ENCODE peak calls at places on chromosomes 2 and 18, in five cellular contexts. G, F, T, A and E are unnamed samples.

GRCh38 chr2:184304006-184304405 is 294.3 kb upstream of the ZNF804A start:
- DNase-seq in G (no peak), F (no peak), T (no peak), A (no peak), E (no peak)

GRCh38 chr2:166140922-166141321 is 13.1 kb upstream of the SCN1A start:
- DNase-seq in G (no peak), F (no peak), T (no peak), A (no peak), E (no peak)

GRCh38 chr2:72131916-72132841 is 15.5 kb downstream of the CYP26B1 start:
- DNase-seq in G (no peak), F (no peak), T (no peak), A (no peak), E (peak)

GRCh38 chr2:210617732-210618330 is 61.4 kb downstream of the CPS1 start:
- DNase-seq in G (no peak), F (no peak), T (no peak), A (peak), E (no peak)

GRCh38 chr2:157786663-157787363 is 89.3 kb downstream of the ACVR1 start:
- DNase-seq in G (no peak), F (no peak), T (no peak), A (no peak), E (no peak)

GRCh38 chr2:120330946-120331822 is 14.8 kb upstream of the INHBB start:
- DNase-seq in G (no peak), F (no peak), T (no peak), A (no peak), E (no peak)

GRCh38 chr18:29644276-29644675 is 1398.3 kb downstream of the DSC3 start:
- DNase-seq in G (no peak), F (no peak), T (no peak), A (no peak), E (no peak)

GRCh38 chr2:220001693-220002260 is 374.3 kb downstream of the SLC4A3 start:
- DNase-seq in G (no peak), F (no peak), T (no peak), A (no peak), E (no peak)

GRCh38 chr18:31102020-31102684 is at the start of gene DSC2:
- DNase-seq in G (peak), F (peak), T (peak), A (peak), E (peak)

GRCh38 chr2:17229414-17229813 is 288.8 kb downstream of the RAD51AP2 start:
- DNase-seq in G (no peak), F (no peak), T (no peak), A (no peak), E (no peak)

GRCh38 chr2:20065885-20066602 is 14.6 kb upstream of the LAPTM4A start:
- DNase-seq in G (no peak), F (peak), T (peak), A (no peak), E (no peak)

GRCh38 chr18:50579061-50579774 is 19.3 kb downstream of the MAPK4 start:
- DNase-seq in G (no peak), F (no peak), T (no peak), A (no peak), E (no peak)

GRCh38 chr2:55985406-55985805 is 61.8 kb upstream of the EFEMP1 start:
- DNase-seq in G (no peak), F (no peak), T (no peak), A (no peak), E (no peak)

GRCh38 chr2:102509749-102510148 is 36.7 kb downstream of the SLC9A4 start:
- DNase-seq in G (no peak), F (no peak), T (no peak), A (no peak), E (no peak)

GRCh38 chr2:37276291-37276690 is 44.8 kb downstream of the NDUFAF7 start:
- DNase-seq in G (no peak), F (no peak), T (no peak), A (no peak), E (no peak)

GRCh38 chr18:66838340-66838987 is 234.6 kb upstream of the CDH19 start:
- DNase-seq in G (no peak), F (no peak), T (no peak), A (no peak), E (no peak)

GRCh38 chr18:55878224-55878623 is 290.2 kb upstream of the TCF4 start:
- DNase-seq in G (no peak), F (no peak), T (no peak), A (no peak), E (no peak)

GRCh38 chr2:158034198-158034831 is 67.4 kb upstream of the UPP2 start:
- DNase-seq in G (peak), F (no peak), T (peak), A (peak), E (no peak)

GRCh38 chr2:124476291-124476690 is 451.2 kb downstream of the CNTNAP5 start:
- DNase-seq in G (no peak), F (no peak), T (no peak), A (no peak), E (no peak)

GRCh38 chr2:23492337-23492675 is 107.3 kb downstream of the KLHL29 start:
- DNase-seq in G (no peak), F (no peak), T (no peak), A (no peak), E (no peak)

GRCh38 chr2:96926236-96926635 is 56.4 kb upstream of the SEMA4C start:
- DNase-seq in G (no peak), F (no peak), T (no peak), A (no peak), E (no peak)

GRCh38 chr2:222952204-222952603 is 91.4 kb downstream of the ACSL3 start:
- DNase-seq in G (no peak), F (no peak), T (peak), A (no peak), E (no peak)

GRCh38 chr2:45748239-45748638 is 96.8 kb downstream of the PRKCE start:
- DNase-seq in G (no peak), F (no peak), T (no peak), A (no peak), E (no peak)

GRCh38 chr2:159904565-159905281 is 106.7 kb upstream of the CD302 start:
- DNase-seq in G (peak), F (peak), T (peak), A (peak), E (peak)

GRCh38 chr2:72150157-72150960 is 2.7 kb upstream of the CYP26B1 start:
- DNase-seq in G (peak), F (peak), T (peak), A (peak), E (peak)

GRCh38 chr18:61823595-61823994 is 69.2 kb downstream of the RNF152 start:
- DNase-seq in G (no peak), F (no peak), T (no peak), A (no peak), E (no peak)

GRCh38 chr2:168944065-168944464 is 43.0 kb downstream of the G6PC2 start:
- DNase-seq in G (no peak), F (no peak), T (no peak), A (peak), E (no peak)

GRCh38 chr2:70551156-70551555 is 2.5 kb downstream of the TGFA start:
- DNase-seq in G (no peak), F (no peak), T (no peak), A (no peak), E (no peak)

GRCh38 chr2:196287541-196287940 is 116.2 kb upstream of the STK17B start:
- DNase-seq in G (no peak), F (no peak), T (no peak), A (no peak), E (no peak)

DNA sequence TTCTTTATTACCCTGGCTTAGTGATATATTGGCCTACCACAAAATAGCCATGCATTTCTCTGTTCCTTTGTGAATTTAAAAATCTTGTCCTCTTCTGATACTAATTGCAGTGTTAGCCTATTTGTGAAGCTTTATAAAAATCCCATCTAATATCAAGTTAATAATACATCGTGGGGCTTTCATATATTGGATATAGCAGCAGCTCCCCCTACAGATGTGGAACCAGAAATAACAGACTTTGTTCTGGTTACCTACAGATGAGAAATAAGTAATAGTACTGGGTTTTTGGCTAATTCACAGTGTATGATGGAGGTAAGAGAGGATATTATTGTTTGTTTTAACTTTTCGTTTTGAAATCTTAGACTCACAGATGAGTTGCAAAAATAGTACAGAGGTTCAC is 1661.7 kb upstream of the PIK3C3 start:
- DNase-seq in G (no peak), F (no peak), T (no peak), A (no peak), E (no peak)
- TF ChIP-seq CTCF in G (peak), F (no peak), T (no peak), A (no peak), E (peak)

GRCh38 chr2:88187038-88187676 is 17.0 kb downstream of the THNSL2 start:
- DNase-seq in G (peak), F (peak), T (peak), A (peak), E (no peak)

GRCh38 chr2:88188741-88189140 is 18.6 kb downstream of the THNSL2 start:
- DNase-seq in G (no peak), F (no peak), T (no peak), A (no peak), E (no peak)

GRCh38 chr2:88185480-88185879 is 15.3 kb downstream of the THNSL2 start:
- DNase-seq in G (no peak), F (no peak), T (no peak), A (no peak), E (no peak)

GRCh38 chr2:88190808-88191721 is 20.9 kb downstream of the THNSL2 start:
- DNase-seq in G (peak), F (no peak), T (no peak), A (peak), E (no peak)

DNA sequence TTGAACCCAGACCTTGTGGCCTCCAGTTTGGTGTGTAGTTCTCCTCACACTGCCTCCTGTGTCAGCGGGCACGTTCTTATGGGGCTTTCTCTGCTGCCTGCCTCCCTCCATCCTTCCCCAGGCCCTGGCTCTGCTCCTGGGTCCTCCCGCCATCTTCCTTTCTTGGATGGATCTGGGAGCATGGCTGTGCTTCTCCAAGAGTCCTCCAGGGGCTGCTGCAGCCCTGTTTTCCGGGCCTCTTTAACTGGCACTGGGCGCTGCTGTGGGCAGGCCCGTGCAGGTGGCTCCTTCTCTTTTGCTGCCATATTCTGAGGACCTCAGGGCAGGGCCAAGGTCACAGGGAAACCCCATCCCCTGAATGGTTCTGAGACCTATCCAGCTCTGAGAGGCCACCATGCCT is 17.8 kb downstream of the THNSL2 start:
- DNase-seq in G (no peak), F (no peak), T (no peak), A (no peak), E (no peak)
- TF ChIP-seq CTCF in G (peak), F (no peak), T (no peak), A (peak), E (peak)

DNA sequence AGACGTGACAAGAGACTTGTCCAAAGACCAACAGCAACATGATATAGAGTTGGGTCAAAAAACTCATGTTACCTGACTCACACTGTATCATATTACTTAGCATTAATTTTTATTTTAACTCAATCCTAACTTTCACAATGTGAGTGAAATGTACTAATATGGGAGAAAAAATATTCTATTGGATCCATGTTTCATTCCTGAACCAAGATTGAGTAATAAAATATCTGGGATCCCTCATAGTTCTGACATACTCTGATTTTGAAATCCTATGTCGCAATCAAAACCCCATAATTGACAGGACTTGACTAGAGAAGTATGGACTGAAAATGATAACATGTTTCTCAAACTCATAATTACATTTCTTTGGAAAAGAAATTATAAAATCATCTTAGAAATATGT is 190.4 kb downstream of the RIT2 start:
- DNase-seq in G (no peak), F (no peak), T (no peak), A (no peak), E (no peak)
- TF ChIP-seq CTCF in G (no peak), F (no peak), T (no peak), A (no peak), E (no peak)

GRCh38 chr2:130768191-130768855 is 13.0 kb downstream of the AMER3 start:
- DNase-seq in G (no peak), F (no peak), T (no peak), A (no peak), E (no peak)
- TF ChIP-seq CTCF in G (no peak), F (no peak), T (no peak), A (no peak), E (no peak)

DNA sequence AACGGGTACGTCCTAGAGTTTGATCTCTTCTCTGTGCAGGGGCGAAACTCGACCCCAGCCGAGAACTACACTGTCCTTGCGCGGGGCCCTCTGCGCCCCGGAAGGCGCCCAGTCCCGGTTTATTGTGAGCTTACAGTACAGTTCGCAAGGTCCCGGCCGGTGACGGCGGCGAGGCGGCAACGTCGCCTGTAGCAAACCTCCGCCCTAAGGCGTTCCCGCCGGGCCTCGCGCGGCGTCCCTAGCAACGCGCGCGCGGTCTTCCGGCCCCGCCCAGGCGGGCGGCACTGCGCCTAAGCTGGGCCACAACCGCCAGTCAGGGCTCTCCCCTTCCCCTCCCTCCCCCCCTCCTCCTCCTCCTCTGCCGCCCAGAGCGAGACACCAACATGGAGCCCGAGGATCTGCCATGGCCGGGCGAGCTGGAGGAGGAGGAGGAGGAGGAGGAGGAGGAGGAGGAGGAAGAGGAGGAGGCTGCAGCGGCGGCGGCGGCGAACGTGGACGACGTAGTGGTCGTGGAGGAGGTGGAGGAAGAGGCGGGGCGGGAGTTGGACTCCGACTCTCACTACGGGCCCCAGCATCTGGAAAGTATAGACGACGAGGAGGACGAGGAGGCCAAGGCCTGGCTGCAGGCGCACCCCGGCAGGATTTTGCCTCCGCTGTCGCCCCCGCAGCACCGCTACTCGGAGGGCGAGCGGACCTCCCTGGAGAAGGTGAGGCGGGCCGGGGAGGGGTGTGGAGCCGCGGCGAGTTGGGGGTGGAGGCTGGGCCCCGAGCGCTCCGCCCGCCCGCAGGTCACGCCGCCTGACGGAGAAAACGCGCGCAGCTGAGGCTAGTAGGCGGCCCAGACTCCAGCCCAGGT is at the start of gene ALMS1:
- DNase-seq in G (peak), F (peak), T (peak), A (peak), E (peak)
- TF ChIP-seq CTCF in G (peak), F (peak), T (no peak), A (no peak), E (peak)

GRCh38 chr2:16196687-16197503 is 256.5 kb downstream of the MYCN start:
- DNase-seq in G (no peak), F (no peak), T (no peak), A (no peak), E (no peak)

GRCh38 chr2:16199882-16200590 is 259.7 kb downstream of the MYCN start:
- DNase-seq in G (no peak), F (no peak), T (no peak), A (no peak), E (no peak)

GRCh38 chr2:16200791-16201190 is 260.4 kb downstream of the MYCN start:
- DNase-seq in G (no peak), F (no peak), T (no peak), A (no peak), E (no peak)

GRCh38 chr2:16197504-16198147 is 257.3 kb downstream of the MYCN start:
- DNase-seq in G (no peak), F (no peak), T (no peak), A (no peak), E (no peak)

GRCh38 chr2:16198166-16198912 is 258.0 kb downstream of the MYCN start:
- DNase-seq in G (no peak), F (no peak), T (no peak), A (no peak), E (no peak)
- TF ChIP-seq CTCF in G (no peak), F (no peak), T (no peak), A (no peak), E (no peak)

GRCh38 chr2:178677599-178677998 is 129.6 kb downstream of the TTN start:
- DNase-seq in G (no peak), F (no peak), T (no peak), A (no peak), E (no peak)

GRCh38 chr2:178676046-178676445 is 131.2 kb downstream of the TTN start:
- DNase-seq in G (no peak), F (no peak), T (no peak), A (no peak), E (no peak)

GRCh38 chr2:178679891-178680290 is 127.3 kb downstream of the TTN start:
- DNase-seq in G (no peak), F (no peak), T (no peak), A (no peak), E (no peak)

GRCh38 chr2:178674122-178674521 is 133.1 kb downstream of the TTN start:
- DNase-seq in G (no peak), F (no peak), T (no peak), A (no peak), E (no peak)
- TF ChIP-seq CTCF in G (no peak), F (no peak), T (no peak), A (no peak), E (peak)